ENCODE peak calls at places on chromosomes 12 and 14, in six cellular contexts. One of them, this sample, is unnamed.

GRCh38 chr14:35879141-35879648 is 53.1 kb downstream of the BRMS1L start:
- DNase-seq in endodermal cell: no peak
- DNase-seq in T-helper 9 cell: no peak
- DNase-seq in kidney glomerular epithelial cell: no peak
- DNase-seq in heart left ventricle: no peak
- DNase-seq in activated naive CD4-positive, alpha-beta T cell treated with Interleukin-2 at 50 U/mL for 16 hours: no peak
- DNase-seq in this sample: no peak

GRCh38 chr12:87827638-87828264 is 201.4 kb downstream of the C12orf50 start:
- DNase-seq in endodermal cell: no peak
- DNase-seq in T-helper 9 cell: no peak
- DNase-seq in kidney glomerular epithelial cell: peak; percentile 99
- DNase-seq in heart left ventricle: no peak
- DNase-seq in activated naive CD4-positive, alpha-beta T cell treated with Interleukin-2 at 50 U/mL for 16 hours: no peak
- DNase-seq in this sample: no peak

GRCh38 chr12:95699579-95699978 is 91.0 kb downstream of the NTN4 start:
- DNase-seq in endodermal cell: no peak
- DNase-seq in T-helper 9 cell: no peak
- DNase-seq in kidney glomerular epithelial cell: no peak
- DNase-seq in heart left ventricle: no peak
- DNase-seq in activated naive CD4-positive, alpha-beta T cell treated with Interleukin-2 at 50 U/mL for 16 hours: no peak
- DNase-seq in this sample: no peak

GRCh38 chr12:16300706-16301105 is 23.2 kb upstream of the SLC15A5 start:
- DNase-seq in endodermal cell: no peak
- DNase-seq in T-helper 9 cell: no peak
- DNase-seq in kidney glomerular epithelial cell: no peak
- DNase-seq in heart left ventricle: no peak
- DNase-seq in activated naive CD4-positive, alpha-beta T cell treated with Interleukin-2 at 50 U/mL for 16 hours: no peak
- DNase-seq in this sample: no peak

GRCh38 chr14:103260629-103261124 is 73.4 kb upstream of the EIF5 start:
- DNase-seq in endodermal cell: no peak
- DNase-seq in T-helper 9 cell: no peak
- DNase-seq in kidney glomerular epithelial cell: peak; percentile 63
- DNase-seq in heart left ventricle: peak; percentile 44
- DNase-seq in activated naive CD4-positive, alpha-beta T cell treated with Interleukin-2 at 50 U/mL for 16 hours: no peak
- DNase-seq in this sample: no peak

GRCh38 chr12:68276400-68276930 is 23.1 kb upstream of the IL22 start:
- DNase-seq in endodermal cell: no peak
- DNase-seq in T-helper 9 cell: no peak
- DNase-seq in kidney glomerular epithelial cell: no peak
- DNase-seq in heart left ventricle: no peak
- DNase-seq in activated naive CD4-positive, alpha-beta T cell treated with Interleukin-2 at 50 U/mL for 16 hours: no peak
- DNase-seq in this sample: no peak

GRCh38 chr12:124884587-124885438 is 21.1 kb upstream of the SCARB1 start:
- DNase-seq in endodermal cell: peak; percentile 87
- DNase-seq in T-helper 9 cell: no peak
- DNase-seq in kidney glomerular epithelial cell: no peak
- DNase-seq in heart left ventricle: no peak
- DNase-seq in activated naive CD4-positive, alpha-beta T cell treated with Interleukin-2 at 50 U/mL for 16 hours: no peak
- DNase-seq in this sample: no peak

GRCh38 chr12:109439181-109439580 is 37.9 kb downstream of the KCTD10 start:
- DNase-seq in endodermal cell: no peak
- DNase-seq in T-helper 9 cell: no peak
- DNase-seq in kidney glomerular epithelial cell: no peak
- DNase-seq in heart left ventricle: no peak
- DNase-seq in activated naive CD4-positive, alpha-beta T cell treated with Interleukin-2 at 50 U/mL for 16 hours: no peak
- DNase-seq in this sample: no peak

GRCh38 chr14:22973217-22974032 is 8.9 kb downstream of the AJUBA start:
- DNase-seq in endodermal cell: peak; percentile 80
- DNase-seq in T-helper 9 cell: no peak
- DNase-seq in kidney glomerular epithelial cell: peak; percentile 64
- DNase-seq in heart left ventricle: no peak
- DNase-seq in activated naive CD4-positive, alpha-beta T cell treated with Interleukin-2 at 50 U/mL for 16 hours: peak; percentile 40
- DNase-seq in this sample: no peak

GRCh38 chr14:20472566-20473206 is 3.5 kb downstream of the PNP start:
- DNase-seq in endodermal cell: no peak
- DNase-seq in T-helper 9 cell: no peak
- DNase-seq in kidney glomerular epithelial cell: no peak
- DNase-seq in heart left ventricle: no peak
- DNase-seq in activated naive CD4-positive, alpha-beta T cell treated with Interleukin-2 at 50 U/mL for 16 hours: no peak
- DNase-seq in this sample: no peak